ENCODE peak calls at places on chromosome 9, in nine cellular contexts. A is non-pigmented ciliary epithelial cell; L is Right ventricle myocardium inferior; M is stimulated activated CD8-positive, alpha-beta memory T cell treated with anti-CD3 and anti-CD28 coated beads, Interleukin-4, amount 100 ng/mL, for 1 hour; Z is pancreas; R is neural crest cell; D is HFFc6; Q is chondrocyte; C is ureter. I is an unnamed sample.

GRCh38 chr9:137286980-137287383 is 9.5 kb downstream of the TOR4A start:
- DNase-seq in D (peak; percentile 52), C (no peak), M (no peak), R (no peak), Q (no peak), L (no peak), Z (peak; percentile 77), A (no peak), I (peak; percentile 82)

GRCh38 chr9:133876144-133876543 is 116.0 kb downstream of the VAV2 start:
- DNase-seq in C (no peak), R (peak; percentile 40), A (no peak), D (no peak), M (no peak), L (peak; percentile 65), Q (no peak), Z (no peak), I (no peak)

GRCh38 chr9:136506425-136506824 is 23.6 kb upstream of the SEC16A start:
- DNase-seq in R (no peak), Z (no peak), L (no peak), Q (no peak), C (no peak), M (no peak), A (no peak), D (no peak), I (no peak)

GRCh38 chr9:89219637-89220036 is 41.0 kb upstream of the SHC3 start:
- DNase-seq in C (no peak), R (no peak), D (no peak), L (no peak), Q (no peak), A (no peak), M (no peak), Z (no peak), I (no peak)

GRCh38 chr9:8486095-8486494 is 686.5 kb upstream of the DMAC1 start:
- DNase-seq in A (no peak), M (no peak), Z (no peak), L (no peak), R (no peak), C (no peak), Q (no peak), D (no peak), I (peak; percentile 25)

GRCh38 chr9:113875917-113876805 is at the start of gene ZNF618:
- DNase-seq in R (peak; percentile 37), M (no peak), L (peak; percentile 71), Z (peak; percentile 21), A (no peak), C (no peak), D (no peak), Q (no peak), I (peak; percentile 67)

GRCh38 chr9:21385131-21385665 is at the start of gene IFNA2:
- DNase-seq in C (no peak), L (no peak), Z (no peak), A (no peak), D (no peak), M (no peak), R (no peak), Q (no peak), I (no peak)

GRCh38 chr9:5621327-5621726 is 7.6 kb upstream of the RIC1 start:
- DNase-seq in Q (no peak), A (peak; percentile 62), C (no peak), M (no peak), D (peak; percentile 56), L (no peak), R (no peak), Z (no peak), I (no peak)

GRCh38 chr9:106616946-106617345 is 246.0 kb upstream of the ZNF462 start:
- DNase-seq in L (no peak), Z (no peak), M (no peak), D (no peak), Q (no peak), C (no peak), R (no peak), A (no peak), I (no peak)

GRCh38 chr9:34759432-34760134 is 49.6 kb upstream of the CCL21 start:
- DNase-seq in Z (no peak), L (no peak), A (no peak), Q (no peak), D (no peak), R (no peak), C (no peak), M (no peak), I (no peak)

GRCh38 chr9:114717908-114718486 is 36.0 kb upstream of the TEX48 start:
- DNase-seq in R (no peak), A (no peak), M (no peak), Q (no peak), Z (no peak), C (no peak), D (no peak), L (no peak), I (no peak)

GRCh38 chr9:34383904-34384303 is 7.2 kb upstream of the MYORG start:
- DNase-seq in Z (no peak), R (no peak), C (peak; percentile 8), M (no peak), D (no peak), L (no peak), Q (peak; percentile 25), A (no peak), I (no peak)

GRCh38 chr9:75299324-75299723 is 211.0 kb downstream of the OSTF1 start:
- DNase-seq in C (no peak), M (no peak), A (no peak), Z (no peak), D (no peak), R (no peak), Q (no peak), L (no peak), I (no peak)

GRCh38 chr9:121997791-121998190 is 95.3 kb downstream of the TTLL11 start:
- DNase-seq in A (no peak), C (no peak), Z (no peak), M (no peak), L (no peak), Q (no peak), D (no peak), R (no peak), I (no peak)

GRCh38 chr9:98839166-98839565 is 31.7 kb downstream of the GALNT12 start:
- DNase-seq in C (no peak), R (no peak), D (no peak), Q (no peak), A (no peak), M (no peak), L (no peak), Z (no peak), I (no peak)

GRCh38 chr9:75269202-75269601 is 180.9 kb downstream of the OSTF1 start:
- DNase-seq in Q (no peak), Z (no peak), M (no peak), L (no peak), A (no peak), D (no peak), R (no peak), C (no peak), I (no peak)

GRCh38 chr9:109335121-109335520 is 14.3 kb upstream of the EPB41L4B start:
- DNase-seq in M (no peak), C (no peak), R (no peak), Z (no peak), Q (no peak), L (no peak), D (no peak), A (no peak), I (no peak)

GRCh38 chr9:97668485-97668884 is 28.7 kb downstream of the XPA start:
- DNase-seq in A (no peak), M (no peak), D (no peak), L (no peak), R (no peak), Z (no peak), Q (no peak), C (no peak), I (no peak)

GRCh38 chr9:128921881-128922763 is 1.3 kb downstream of the PHYHD1 start:
- DNase-seq in D (peak; percentile 25), C (peak; percentile 66), A (no peak), Q (no peak), L (no peak), R (peak; percentile 54), Z (peak; percentile 70), M (no peak), I (peak; percentile 80)

GRCh38 chr9:27800159-27800558 is 226.9 kb upstream of the C9orf72 start:
- DNase-seq in C (no peak), A (no peak), Q (no peak), L (no peak), Z (no peak), R (no peak), D (no peak), M (no peak), I (no peak)

GRCh38 chr9:20620658-20621552 is 1.4 kb downstream of the MLLT3 start:
- DNase-seq in D (no peak), L (peak; percentile 74), Z (peak; percentile 15), R (peak; percentile 13), C (peak; percentile 54), A (no peak), M (peak; percentile 18), Q (peak; percentile 67), I (peak; percentile 41)

GRCh38 chr9:2697492-2697891 is 19.8 kb upstream of the KCNV2 start:
- DNase-seq in L (no peak), C (no peak), D (no peak), R (no peak), A (no peak), Z (no peak), Q (no peak), M (no peak), I (no peak)

GRCh38 chr9:134212809-134213507 is 48.6 kb upstream of the RNU6ATAC start:
- DNase-seq in M (no peak), L (no peak), A (no peak), R (no peak), D (no peak), Z (no peak), Q (peak; percentile 57), C (no peak), I (no peak)

GRCh38 chr9:113998529-113999255 is 79.4 kb downstream of the AMBP start:
- DNase-seq in D (no peak), Z (no peak), R (no peak), C (no peak), A (no peak), L (no peak), Q (no peak), M (no peak), I (peak; percentile 32)

GRCh38 chr9:4750021-4750673 is 9.1 kb upstream of the AK3 start:
- DNase-seq in D (peak; percentile 56), R (no peak), Q (no peak), C (no peak), Z (no peak), L (no peak), A (no peak), M (no peak), I (peak; percentile 58)

GRCh38 chr9:81002242-81002641 is 687.1 kb downstream of the TLE1 start:
- DNase-seq in L (no peak), Q (no peak), D (no peak), R (no peak), C (no peak), Z (no peak), M (no peak), A (no peak), I (no peak)

GRCh38 chr9:78213696-78214095 is 22.2 kb upstream of the CEP78 start:
- DNase-seq in L (no peak), D (peak; percentile 34), R (no peak), Q (no peak), C (no peak), Z (no peak), A (no peak), M (no peak), I (peak; percentile 47)

GRCh38 chr9:89463986-89464901 is 33.7 kb downstream of the SEMA4D start:
- DNase-seq in L (no peak), D (no peak), C (no peak), R (no peak), Q (no peak), Z (no peak), A (no peak), M (peak; percentile 61), I (no peak)

GRCh38 chr9:133731876-133732321 is 6.3 kb downstream of the SARDH start:
- DNase-seq in M (no peak), D (peak; percentile 28), C (peak; percentile 38), R (no peak), Q (no peak), A (no peak), Z (peak; percentile 91), L (no peak), I (peak; percentile 27)

GRCh38 chr9:104091708-104092107 is 2.4 kb upstream of the SMC2 start:
- DNase-seq in L (no peak), Q (no peak), R (no peak), D (no peak), A (no peak), M (no peak), Z (no peak), C (no peak), I (no peak)